ENCODE peak calls at places on chromosomes 11 and 22, in eight cellular contexts. O is adrenal gland; X is CD8-positive, alpha-beta T cell; R is IMR-90; Z is heart left ventricle; U is Caco-2; T is choroid plexus epithelial cell; F is GM06990. D is an unnamed sample.

GRCh38 chr22:37559901-37560681 is at the start of gene CDC42EP1:
- DNase-seq in O (peak; percentile 76), X (no peak), R (peak; percentile 36), Z (peak; percentile 76), U (peak; percentile 75), T (peak; percentile 59), F (no peak), D (no peak)

GRCh38 chr11:117509543-117509942 is 181.9 kb downstream of the CEP164 start:
- DNase-seq in O (no peak), X (no peak), R (no peak), Z (no peak), U (no peak), T (no peak), F (no peak), D (no peak)

GRCh38 chr11:79822771-79823170 is 381.9 kb upstream of the TENM4 start:
- DNase-seq in O (no peak), X (no peak), R (no peak), Z (no peak), U (no peak), T (no peak), F (no peak), D (no peak)

GRCh38 chr22:30855677-30856518 is 112.7 kb downstream of the MORC2 start:
- DNase-seq in O (no peak), X (no peak), R (no peak), Z (no peak), U (no peak), T (no peak), F (no peak), D (no peak)

GRCh38 chr11:6473481-6474422 is at the start of gene TRIM3:
- DNase-seq in O (peak; percentile 97), X (peak; percentile 61), R (peak; percentile 80), Z (peak; percentile 96), U (peak; percentile 92), T (peak; percentile 91), F (peak; percentile 78), D (peak; percentile 59)

GRCh38 chr11:128904872-128905344 is 13.8 kb downstream of the KCNJ5 start:
- DNase-seq in O (no peak), X (no peak), R (no peak), Z (peak; percentile 69), U (peak; percentile 34), T (no peak), F (no peak), D (no peak)

GRCh38 chr11:123299721-123300120 is 104.7 kb upstream of the CLMP start:
- DNase-seq in O (no peak), X (no peak), R (no peak), Z (peak; percentile 61), U (no peak), T (no peak), F (no peak), D (no peak)

GRCh38 chr22:37544955-37545702 is 15.2 kb upstream of the CDC42EP1 start:
- DNase-seq in O (peak; percentile 90), X (peak; percentile 30), R (peak; percentile 58), Z (peak; percentile 75), U (peak; percentile 84), T (peak; percentile 74), F (no peak), D (no peak)

GRCh38 chr11:12242071-12242672 is 131.8 kb downstream of the MICAL2 start:
- DNase-seq in O (no peak), X (peak; percentile 5), R (no peak), Z (no peak), U (no peak), T (no peak), F (no peak), D (no peak)

GRCh38 chr11:69126286-69126685 is 29.4 kb upstream of the SMIM38 start:
- DNase-seq in O (no peak), X (no peak), R (no peak), Z (no peak), U (no peak), T (no peak), F (no peak), D (no peak)

GRCh38 chr11:113446938-113447337 is 28.3 kb downstream of the DRD2 start:
- DNase-seq in O (no peak), X (no peak), R (no peak), Z (no peak), U (peak; percentile 46), T (no peak), F (no peak), D (no peak)

GRCh38 chr11:56889986-56890385 is 98.7 kb upstream of the OR5AK2 start:
- DNase-seq in O (no peak), X (no peak), R (no peak), Z (no peak), U (no peak), T (no peak), F (no peak), D (no peak)

GRCh38 chr11:94732617-94733292 is 35.4 kb upstream of the AMOTL1 start:
- DNase-seq in O (peak; percentile 85), X (no peak), R (peak; percentile 87), Z (peak; percentile 57), U (no peak), T (peak; percentile 57), F (no peak), D (peak; percentile 81)

GRCh38 chr11:986270-986951 is 50.1 kb downstream of the MUC6 start:
- DNase-seq in O (no peak), X (no peak), R (no peak), Z (no peak), U (peak; percentile 63), T (no peak), F (no peak), D (no peak)

GRCh38 chr11:110711776-110712642 is at the start of gene ARHGAP20:
- DNase-seq in O (peak; percentile 72), X (no peak), R (peak; percentile 71), Z (peak; percentile 66), U (peak; percentile 78), T (peak; percentile 83), F (peak; percentile 55), D (no peak)

GRCh38 chr11:10298342-10298741 is 4.3 kb upstream of the SBF2 start:
- DNase-seq in O (no peak), X (no peak), R (peak; percentile 98), Z (no peak), U (no peak), T (peak; percentile 98), F (peak; percentile 55), D (no peak)

GRCh38 chr11:88313441-88313840 is 24.1 kb downstream of the CTSC start:
- DNase-seq in O (no peak), X (no peak), R (peak; percentile 27), Z (no peak), U (no peak), T (no peak), F (no peak), D (no peak)

GRCh38 chr11:70246196-70246595 is 24.3 kb upstream of the PPFIA1 start:
- DNase-seq in O (no peak), X (no peak), R (peak; percentile 68), Z (no peak), U (no peak), T (peak; percentile 59), F (no peak), D (no peak)

DNA sequence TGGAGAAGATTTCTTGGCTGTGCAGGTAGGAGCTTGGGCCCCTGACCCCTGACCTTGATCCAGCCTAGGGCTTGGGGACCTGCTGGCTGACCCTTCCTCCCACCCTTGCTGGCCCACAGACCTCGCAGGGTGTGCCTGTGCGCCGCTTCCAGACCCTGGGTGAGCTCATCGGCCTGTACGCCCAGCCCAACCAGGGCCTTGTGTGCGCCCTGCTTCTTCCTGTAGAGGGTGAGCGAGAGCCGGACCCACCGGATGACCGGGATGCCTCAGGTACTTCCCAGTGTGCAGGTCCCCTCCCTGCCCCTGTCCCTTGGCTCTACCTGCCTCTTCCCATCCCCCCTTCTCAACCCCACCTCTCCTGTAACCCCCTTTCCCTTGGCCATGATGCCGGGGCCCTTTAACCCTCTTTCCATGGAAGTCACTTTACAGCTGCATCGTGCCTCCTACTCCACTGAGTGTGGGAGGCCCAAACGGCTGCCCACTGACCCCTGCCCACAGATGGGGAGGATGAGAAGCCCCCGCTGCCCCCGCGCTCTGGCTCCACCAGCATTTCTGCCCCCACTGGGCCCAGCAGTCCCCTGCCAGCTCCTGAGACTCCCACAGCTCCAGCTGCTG is 3.8 kb downstream of the INPPL1 start:
- DNase-seq in O (peak; percentile 74), X (no peak), R (no peak), Z (no peak), U (no peak), T (peak; percentile 26), F (no peak), D (no peak)
- TF ChIP-seq CTCF in O (no peak), X (no peak), R (no peak), Z (peak; percentile 13), U (no peak), T (peak; percentile 43), F (no peak), D (no peak)

GRCh38 chr11:66386171-66387069 is 14.9 kb upstream of the SLC29A2 start:
- DNase-seq in O (peak; percentile 96), X (peak; percentile 74), R (peak; percentile 80), Z (peak; percentile 86), U (peak; percentile 86), T (peak; percentile 93), F (no peak), D (peak; percentile 77)
- H3K4me3 ChIP-seq in O (no peak overlapping the region), X (no peak overlapping the region), R (peak overlapping the region; percentile 23), Z (peak overlapping the region; percentile 7), U (no peak overlapping the region), T (peak overlapping the region; percentile 39), F (no peak overlapping the region), D (no peak overlapping the region)

GRCh38 chr11:73359930-73360742 is 16.1 kb upstream of the RELT start:
- DNase-seq in O (no peak), X (peak; percentile 10), R (peak; percentile 49), Z (no peak), U (peak; percentile 86), T (peak; percentile 71), F (no peak), D (peak; percentile 39)

GRCh38 chr11:73363147-73363546 is 13.1 kb upstream of the RELT start:
- DNase-seq in O (no peak), X (no peak), R (no peak), Z (no peak), U (no peak), T (no peak), F (no peak), D (no peak)

GRCh38 chr11:73360743-73361369 is 15.3 kb upstream of the RELT start:
- DNase-seq in O (no peak), X (no peak), R (no peak), Z (no peak), U (no peak), T (no peak), F (no peak), D (no peak)

GRCh38 chr11:73359341-73359740 is 16.9 kb upstream of the RELT start:
- DNase-seq in O (peak; percentile 80), X (no peak), R (peak; percentile 22), Z (peak; percentile 82), U (no peak), T (no peak), F (no peak), D (no peak)

GRCh38 chr11:73361953-73362776 is 14.0 kb upstream of the RELT start:
- DNase-seq in O (no peak), X (no peak), R (no peak), Z (no peak), U (no peak), T (no peak), F (no peak), D (no peak)
- TF ChIP-seq CTCF in O (no peak), X (no peak), R (no peak), Z (no peak), U (no peak), T (peak; percentile 11), F (no peak), D (no peak)

GRCh38 chr22:29581799-29582198 is 886 bp upstream of the NIPSNAP1 start:
- DNase-seq in O (no peak), X (no peak), R (no peak), Z (no peak), U (peak; percentile 69), T (no peak), F (no peak), D (no peak)
- H3K4me3 ChIP-seq in O (no peak overlapping the region), X (no peak overlapping the region), R (no peak overlapping the region), Z (no peak overlapping the region), U (peak overlapping the region; percentile 50), T (no peak overlapping the region), F (peak overlapping the region; percentile 82), D (no peak overlapping the region)

GRCh38 chr22:40732996-40733292 is 53.7 kb downstream of the MCHR1 start:
- DNase-seq in O (no peak), X (no peak), R (no peak), Z (no peak), U (no peak), T (no peak), F (no peak), D (no peak)
- TF ChIP-seq CTCF in O (no peak), X (no peak), R (no peak), Z (no peak), U (no peak), T (no peak), F (no peak), D (no peak)

D was measured in HFF-Myc.